ENCODE peak calls at places on chromosomes 16 and 17, in five cellular contexts. E is central memory CD4-positive, alpha-beta T cell; O is aorta; Q is stimulated activated CD4-positive, alpha-beta T cell treated with anti-CD3 and anti-CD28 coated beads, Interleukin-2, amount 100 ng/mL, for 48 hours; W is Calu3. P is an unnamed sample.

GRCh38 chr17:7340179-7340578 is 3.9 kb downstream of the ACAP1 start:
- DNase-seq in O (no peak), W (no peak), Q (no peak), E (no peak), P (no peak)

GRCh38 chr17:33072421-33073175 is 81.0 kb downstream of the SPACA3 start:
- DNase-seq in Q (no peak), W (no peak), E (no peak), O (no peak), P (no peak)

GRCh38 chr17:61411114-61411943 is 11.7 kb downstream of the TBX2 start:
- DNase-seq in O (peak), W (peak), E (no peak), Q (no peak), P (no peak)

GRCh38 chr16:75801307-75801706 is 75.0 kb upstream of the CPHXL start:
- DNase-seq in E (no peak), O (no peak), W (no peak), Q (no peak), P (peak)

GRCh38 chr16:70701998-70702397 is 16.1 kb upstream of the MTSS2 start:
- DNase-seq in Q (no peak), E (no peak), W (no peak), O (no peak), P (no peak)

GRCh38 chr17:75244133-75244866 is 17.1 kb downstream of the GGA3 start:
- DNase-seq in W (no peak), Q (no peak), O (no peak), E (no peak), P (no peak)

GRCh38 chr16:1768767-1769401 is 2.5 kb downstream of the NME3 start:
- DNase-seq in O (no peak), W (no peak), E (no peak), Q (no peak), P (no peak)

GRCh38 chr17:83115832-83116231 is 36.4 kb downstream of the METRNL start:
- DNase-seq in E (no peak), O (peak), W (no peak), Q (no peak), P (no peak)

GRCh38 chr16:58128181-58128631 is 975 bp downstream of the CFAP20 start:
- DNase-seq in W (no peak), E (no peak), Q (no peak), O (no peak), P (peak)

GRCh38 chr17:44331249-44331760 is 6.7 kb upstream of the SLC25A39 start:
- DNase-seq in W (peak), E (peak), Q (peak), O (no peak), P (peak)

GRCh38 chr17:17792551-17793377 is 44.0 kb downstream of the SREBF1 start:
- DNase-seq in Q (peak), W (no peak), O (no peak), E (peak), P (peak)

GRCh38 chr16:6484931-6485330 is 847.7 kb upstream of the RBFOX1 start:
- DNase-seq in W (no peak), Q (no peak), O (no peak), E (no peak), P (no peak)

GRCh38 chr17:59950049-59950448 is 14.5 kb downstream of the RNFT1 start:
- DNase-seq in W (no peak), Q (no peak), O (no peak), E (no peak), P (no peak)

GRCh38 chr16:88473666-88474534 is 20.8 kb downstream of the ZFPM1 start:
- DNase-seq in O (peak), W (peak), E (no peak), Q (no peak), P (no peak)

GRCh38 chr16:27972500-27972899 is 91.0 kb downstream of the GSG1L start:
- DNase-seq in O (no peak), E (peak), Q (peak), W (peak), P (no peak)

GRCh38 chr17:45976755-45977505 is 22.1 kb upstream of the STH start:
- DNase-seq in Q (no peak), O (peak), E (no peak), W (peak), P (peak)

GRCh38 chr16:22977294-22977697 is 163.3 kb downstream of the HS3ST2 start:
- DNase-seq in Q (no peak), W (peak), E (no peak), O (no peak), P (peak)

GRCh38 chr16:87733190-87733589 is 32.6 kb downstream of the KLHDC4 start:
- DNase-seq in Q (no peak), O (no peak), E (no peak), W (no peak), P (no peak)

GRCh38 chr17:20114466-20114865 is 105.3 kb downstream of the SPECC1 start:
- DNase-seq in Q (no peak), W (no peak), E (no peak), O (no peak), P (no peak)

GRCh38 chr17:82338858-82339633 is 5.5 kb upstream of the SECTM1 start:
- DNase-seq in O (peak), Q (no peak), W (peak), E (no peak), P (no peak)

GRCh38 chr16:69169051-69169450 is 17.9 kb upstream of the SNTB2 start:
- DNase-seq in E (no peak), Q (no peak), W (no peak), O (no peak), P (no peak)

GRCh38 chr16:57999366-57999970 is 1.0 kb downstream of the ZNF319 start:
- DNase-seq in E (peak), Q (peak), O (no peak), W (peak), P (no peak)

GRCh38 chr16:28526201-28527099 is 12.3 kb downstream of the NUPR1 start:
- DNase-seq in E (no peak), O (no peak), Q (no peak), W (no peak), P (no peak)

GRCh38 chr17:34366051-34366450 is 3.0 kb upstream of the CCL1 start:
- DNase-seq in W (no peak), O (no peak), E (no peak), Q (no peak), P (no peak)

GRCh38 chr17:43211480-43212402 is at the start of gene TMEM106A:
- DNase-seq in W (no peak), O (peak), Q (peak), E (peak), P (peak)

GRCh38 chr16:57994778-57995177 is 5.7 kb downstream of the ZNF319 start:
- DNase-seq in E (peak), Q (peak), O (peak), W (peak), P (no peak)

GRCh38 chr17:9976283-9977009 is 71.4 kb upstream of the RCVRN start:
- DNase-seq in W (no peak), O (no peak), E (no peak), Q (no peak), P (no peak)

GRCh38 chr17:58341861-58342475 is 10.0 kb downstream of the SUPT4H1 start:
- DNase-seq in W (no peak), Q (no peak), E (peak), O (peak), P (no peak)

GRCh38 chr16:51313204-51313603 is 162.1 kb upstream of the SALL1 start:
- DNase-seq in O (no peak), E (no peak), W (no peak), Q (no peak), P (no peak)